ENCODE peak calls at places on chromosomes 5 and 9, in four cellular contexts. One of them, this sample, is unnamed.

GRCh38 chr5:146059349-146060220 is 45.8 kb downstream of the PLAC8L1 start:
- DNase-seq in PC-9: no peak
- DNase-seq in heart right ventricle: peak; percentile 67
- DNase-seq in BE2C: no peak
- DNase-seq in this sample: no peak

GRCh38 chr5:78569441-78569840 is 79.1 kb downstream of the LHFPL2 start:
- DNase-seq in BE2C: peak; percentile 24
- DNase-seq in PC-9: no peak
- DNase-seq in heart right ventricle: no peak
- DNase-seq in this sample: peak; percentile 19

GRCh38 chr5:40410939-40411635 is 268.6 kb upstream of the PTGER4 start:
- DNase-seq in heart right ventricle: peak; percentile 27
- DNase-seq in BE2C: no peak
- DNase-seq in PC-9: peak; percentile 35
- DNase-seq in this sample: no peak

GRCh38 chr9:137204731-137205125 is 720 bp downstream of the TMEM203 start:
- DNase-seq in PC-9: no peak
- DNase-seq in BE2C: no peak
- DNase-seq in heart right ventricle: no peak
- DNase-seq in this sample: no peak

GRCh38 chr5:82480331-82480730 is 202.2 kb upstream of the RPS23 start:
- DNase-seq in PC-9: no peak
- DNase-seq in BE2C: no peak
- DNase-seq in heart right ventricle: no peak
- DNase-seq in this sample: no peak

GRCh38 chr9:120982851-120983250 is 56.3 kb upstream of the TRAF1 start:
- DNase-seq in BE2C: no peak
- DNase-seq in PC-9: no peak
- DNase-seq in heart right ventricle: no peak
- DNase-seq in this sample: no peak

GRCh38 chr5:156981481-156981880 is 18.5 kb upstream of the TIMD4 start:
- DNase-seq in PC-9: no peak
- DNase-seq in heart right ventricle: no peak
- DNase-seq in BE2C: no peak
- DNase-seq in this sample: no peak

GRCh38 chr5:79297661-79298060 is 61.7 kb downstream of the JMY start:
- DNase-seq in heart right ventricle: no peak
- DNase-seq in BE2C: no peak
- DNase-seq in PC-9: no peak
- DNase-seq in this sample: no peak

GRCh38 chr9:15240927-15241326 is 66.1 kb downstream of the TTC39B start:
- DNase-seq in BE2C: no peak
- DNase-seq in heart right ventricle: no peak
- DNase-seq in PC-9: no peak
- DNase-seq in this sample: no peak

GRCh38 chr9:84670106-84670800 is 724 bp downstream of the NTRK2 start:
- DNase-seq in heart right ventricle: no peak
- DNase-seq in BE2C: no peak
- DNase-seq in PC-9: no peak
- DNase-seq in this sample: peak; percentile 46

GRCh38 chr5:149938791-149939358 is 5.7 kb downstream of the PDE6A start:
- DNase-seq in PC-9: peak; percentile 98
- DNase-seq in heart right ventricle: no peak
- DNase-seq in BE2C: no peak
- DNase-seq in this sample: no peak

GRCh38 chr5:394671-395155 is 48.3 kb upstream of the EXOC3 start:
- DNase-seq in PC-9: no peak
- DNase-seq in heart right ventricle: no peak
- DNase-seq in BE2C: no peak
- DNase-seq in this sample: no peak

GRCh38 chr9:73121375-73121935 is 30.2 kb upstream of the ANXA1 start:
- DNase-seq in PC-9: no peak
- DNase-seq in BE2C: no peak
- DNase-seq in heart right ventricle: no peak
- DNase-seq in this sample: no peak

GRCh38 chr9:89421595-89421994 is 76.3 kb downstream of the SEMA4D start:
- DNase-seq in BE2C: no peak
- DNase-seq in PC-9: no peak
- DNase-seq in heart right ventricle: no peak
- DNase-seq in this sample: no peak

GRCh38 chr9:84478996-84479395 is 138.4 kb upstream of the SLC28A3 start:
- DNase-seq in heart right ventricle: no peak
- DNase-seq in PC-9: no peak
- DNase-seq in BE2C: no peak
- DNase-seq in this sample: no peak

GRCh38 chr9:6757988-6758417 is 230 bp downstream of the KDM4C start:
- DNase-seq in heart right ventricle: no peak
- DNase-seq in BE2C: peak; percentile 97
- DNase-seq in PC-9: no peak
- DNase-seq in this sample: peak; percentile 97

GRCh38 chr9:6716766-6717165 is 41.0 kb upstream of the KDM4C start:
- DNase-seq in BE2C: no peak
- DNase-seq in heart right ventricle: no peak
- DNase-seq in PC-9: no peak
- DNase-seq in this sample: no peak

GRCh38 chr5:14204011-14204670 is 61.0 kb downstream of the TRIO start:
- DNase-seq in heart right ventricle: no peak
- DNase-seq in BE2C: no peak
- DNase-seq in PC-9: no peak
- DNase-seq in this sample: no peak

GRCh38 chr9:70044450-70045307 is 1.0 kb downstream of the MAMDC2 start:
- DNase-seq in heart right ventricle: no peak
- DNase-seq in PC-9: peak; percentile 68
- DNase-seq in BE2C: no peak
- DNase-seq in this sample: no peak

GRCh38 chr5:59361454-59361853 is 532.1 kb downstream of the PDE4D start:
- DNase-seq in BE2C: no peak
- DNase-seq in PC-9: no peak
- DNase-seq in heart right ventricle: no peak
- DNase-seq in this sample: no peak

DNA sequence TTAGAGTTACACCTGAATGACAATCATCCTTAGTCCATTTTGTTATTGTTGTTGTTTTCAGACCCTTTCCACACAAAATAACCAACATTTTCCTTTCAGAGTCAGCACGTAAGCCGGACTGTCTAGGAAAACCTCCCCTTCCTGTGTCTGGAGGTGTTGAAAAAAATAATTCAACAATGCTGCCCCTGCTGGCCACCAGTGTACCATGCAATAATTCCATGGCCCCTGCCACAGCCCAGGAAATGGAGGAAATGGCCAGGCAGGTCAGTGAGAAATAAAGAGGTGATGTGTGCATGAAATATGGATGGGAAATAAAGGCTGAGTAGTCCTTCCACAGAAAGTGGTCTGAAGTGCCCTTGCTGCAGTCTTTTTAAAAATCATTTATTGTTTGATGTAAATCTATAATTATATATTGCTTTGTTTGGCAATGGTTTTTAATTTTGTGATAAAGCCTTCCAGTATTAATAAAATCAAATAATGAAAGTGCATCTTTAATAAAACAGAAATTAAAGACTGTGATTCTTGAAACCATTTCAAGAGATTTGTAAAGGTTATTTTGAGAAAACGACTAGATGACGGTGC is 152.8 kb upstream of the PAPPA start:
- DNase-seq in BE2C: peak; percentile 41
- DNase-seq in heart right ventricle: no peak
- DNase-seq in PC-9: no peak
- DNase-seq in this sample: peak; percentile 54
- TF ChIP-seq CTCF in BE2C: peak; percentile 75
- TF ChIP-seq CTCF in heart right ventricle: peak; percentile 40
- TF ChIP-seq CTCF in PC-9: peak; percentile 53
- TF ChIP-seq CTCF in this sample: peak; percentile 88

DNA sequence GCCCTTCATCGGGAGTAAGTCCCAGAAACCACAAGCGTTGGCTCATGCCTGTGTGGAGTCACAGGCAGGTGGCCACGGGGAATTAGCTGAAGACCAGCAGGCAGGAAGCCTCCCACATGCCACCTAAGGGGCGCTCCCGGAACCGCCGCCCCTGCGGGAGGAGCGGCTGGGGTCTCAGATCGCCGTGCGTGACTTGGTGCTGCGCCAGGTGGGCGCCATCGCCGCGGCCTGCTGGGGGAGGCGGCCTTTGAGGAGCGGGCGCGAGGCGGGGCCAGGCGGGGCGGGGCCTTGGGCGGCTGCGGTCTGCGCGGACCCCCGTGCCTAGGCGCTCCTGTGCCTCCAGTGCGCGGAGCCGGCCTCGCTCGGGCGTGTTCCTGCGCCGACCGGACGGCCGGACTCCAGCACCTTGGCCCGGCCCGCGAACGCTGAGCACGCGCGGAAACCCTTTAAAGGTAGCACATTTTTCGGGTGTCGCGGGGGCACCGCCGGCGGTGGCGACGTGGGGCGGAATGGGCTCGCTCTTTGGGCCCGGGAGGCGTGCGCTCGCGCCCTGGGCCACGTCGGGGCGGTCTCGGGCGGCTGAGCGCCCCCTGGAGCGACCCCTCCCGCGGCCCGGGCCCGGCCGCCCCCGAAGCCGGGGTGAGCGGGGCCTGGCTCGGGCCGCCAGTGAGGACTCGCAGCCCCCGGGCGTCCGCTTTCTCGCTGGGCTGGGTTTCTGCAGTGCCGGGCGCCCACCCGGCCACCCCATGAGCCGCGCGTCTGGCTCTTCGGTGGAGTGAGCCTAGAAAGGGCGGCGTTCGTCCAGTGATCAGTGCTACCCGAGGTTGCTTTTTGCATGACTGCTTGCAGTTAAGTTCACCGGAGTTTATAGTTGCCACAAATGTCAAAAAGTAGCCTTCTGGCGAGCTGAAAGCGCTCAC is 24.5 kb downstream of the LECT2 start:
- DNase-seq in BE2C: no peak
- DNase-seq in heart right ventricle: no peak
- DNase-seq in PC-9: no peak
- DNase-seq in this sample: peak; percentile 54
- TF ChIP-seq CTCF in BE2C: no peak
- TF ChIP-seq CTCF in heart right ventricle: no peak
- TF ChIP-seq CTCF in PC-9: no peak
- TF ChIP-seq CTCF in this sample: no peak

DNA sequence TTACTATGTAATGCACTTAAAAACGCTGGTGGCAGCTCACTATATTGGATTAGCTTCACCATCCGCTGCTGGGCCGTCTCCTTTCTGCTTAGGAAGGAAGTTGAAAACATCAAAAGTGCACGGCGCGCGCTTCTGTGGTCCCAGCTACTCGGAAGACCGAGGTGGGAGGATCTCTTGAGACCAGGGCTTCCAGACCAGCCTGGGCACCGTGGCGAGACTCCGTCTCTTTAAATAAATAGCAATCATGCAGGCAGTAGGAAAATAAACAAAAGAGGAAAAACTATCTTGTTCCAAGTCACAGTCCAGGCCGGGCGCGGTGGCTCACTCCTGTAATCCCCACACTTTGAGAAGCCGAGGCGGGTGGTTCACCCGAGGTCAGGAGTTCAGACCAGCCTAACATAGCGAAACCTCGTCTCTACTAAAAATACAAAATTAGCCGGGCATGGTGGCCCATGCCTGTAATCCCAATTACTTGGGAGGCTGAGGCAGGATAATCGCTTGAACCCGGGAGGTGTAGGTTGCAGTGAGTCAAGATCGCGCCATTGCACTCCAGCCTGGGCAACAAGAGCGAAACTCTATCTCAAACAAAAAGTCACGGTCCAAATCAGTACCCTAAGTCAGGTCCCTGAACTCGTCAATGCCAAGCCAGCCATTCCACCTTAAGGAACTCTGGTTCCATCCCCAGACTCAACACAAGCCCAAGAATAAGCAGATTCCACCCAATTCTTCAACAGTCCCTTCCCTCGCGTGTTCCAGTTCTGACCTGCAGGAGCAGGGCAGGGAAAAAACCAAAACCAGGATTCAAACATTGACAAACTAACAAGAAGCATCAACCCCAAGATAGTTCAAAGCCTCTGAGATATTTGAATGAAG is 1.0 kb upstream of the GOLGA1 start:
- DNase-seq in heart right ventricle: peak; percentile 44
- DNase-seq in BE2C: peak; percentile 55
- DNase-seq in PC-9: no peak
- DNase-seq in this sample: peak; percentile 28
- TF ChIP-seq CTCF in heart right ventricle: no peak
- TF ChIP-seq CTCF in BE2C: peak; percentile 26
- TF ChIP-seq CTCF in PC-9: no peak
- TF ChIP-seq CTCF in this sample: no peak

DNA sequence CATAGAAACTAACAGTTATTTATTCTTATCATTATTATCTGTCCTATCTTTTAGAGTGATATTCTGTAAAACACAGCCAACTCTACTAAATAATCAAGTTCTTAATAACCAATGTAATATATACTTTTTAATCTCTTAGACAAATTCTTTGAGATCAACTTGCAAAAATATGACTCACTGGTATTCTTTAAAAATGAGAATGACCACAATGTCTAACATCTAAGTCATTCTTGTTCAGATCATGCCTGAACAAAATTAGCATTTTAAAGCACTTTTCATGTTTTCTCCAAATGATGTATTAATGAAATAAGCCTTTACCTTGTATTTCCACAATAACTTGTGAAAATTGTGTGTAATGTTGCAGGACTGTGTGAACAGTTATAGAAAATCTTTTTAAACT is 356.9 kb upstream of the RGMB start:
- DNase-seq in PC-9: no peak
- DNase-seq in heart right ventricle: no peak
- DNase-seq in BE2C: no peak
- DNase-seq in this sample: no peak
- TF ChIP-seq CTCF in PC-9: no peak
- TF ChIP-seq CTCF in heart right ventricle: no peak
- TF ChIP-seq CTCF in BE2C: no peak
- TF ChIP-seq CTCF in this sample: no peak